ENCODE peak calls at places on chromosomes 2 and 18, in four cellular contexts. E is HL-60, W is K562, C is GM12878. X is an unnamed sample.

GRCh38 chr2:35081001-35081628 is 1274.5 kb upstream of the CRIM1 start:
- DNase-seq in C (no peak), E (no peak), W (no peak), X (no peak)

GRCh38 chr18:57705861-57706590 is 84.4 kb upstream of the NARS1 start:
- DNase-seq in E (no peak), W (no peak), C (no peak), X (no peak)

GRCh38 chr18:9746958-9747357 is 38.9 kb downstream of the RAB31 start:
- DNase-seq in E (no peak), C (no peak), W (no peak), X (no peak)

GRCh38 chr18:13437801-13438506 is 219.4 kb downstream of the LDLRAD4 start:
- DNase-seq in E (no peak), C (no peak), W (no peak), X (no peak)

GRCh38 chr2:42909966-42910365 is 117.6 kb upstream of the HAAO start:
- DNase-seq in C (no peak), E (no peak), W (no peak), X (no peak)

GRCh38 chr2:217289153-217289908 is 429.5 kb upstream of the TNP1 start:
- DNase-seq in W (peak; percentile 2), C (no peak), E (no peak), X (no peak)

GRCh38 chr2:27653397-27653796 is 10.0 kb downstream of the SUPT7L start:
- DNase-seq in E (no peak), W (no peak), C (no peak), X (no peak)

GRCh38 chr2:137865954-137866540 is 98.2 kb upstream of the HNMT start:
- DNase-seq in C (no peak), E (no peak), W (peak; percentile 55), X (no peak)

GRCh38 chr2:71856709-71857525 is 290.7 kb downstream of the CYP26B1 start:
- DNase-seq in E (no peak), C (no peak), W (no peak), X (no peak)

GRCh38 chr2:138209009-138209408 is 244.7 kb downstream of the HNMT start:
- DNase-seq in C (no peak), E (no peak), W (no peak), X (no peak)

GRCh38 chr2:5409925-5410360 is 282.2 kb upstream of the SOX11 start:
- DNase-seq in E (no peak), C (no peak), W (no peak), X (no peak)

GRCh38 chr2:205682239-205683021 is at the start of gene NRP2:
- DNase-seq in E (no peak), W (peak; percentile 15), C (no peak), X (peak; percentile 52)

GRCh38 chr2:200447139-200447855 is 62.6 kb downstream of the KCTD18 start:
- DNase-seq in E (no peak), W (no peak), C (no peak), X (no peak)

GRCh38 chr2:133377021-133377481 is 191.2 kb downstream of the NCKAP5 start:
- DNase-seq in W (no peak), E (no peak), C (no peak), X (no peak)

GRCh38 chr2:20684581-20685063 is 17.7 kb downstream of the GDF7 start:
- DNase-seq in E (no peak), C (no peak), W (no peak), X (no peak)

GRCh38 chr2:1544478-1545069 is 131.3 kb downstream of the TPO start:
- DNase-seq in C (no peak), W (no peak), E (no peak), X (no peak)

GRCh38 chr2:176139621-176140020 is 10.1 kb downstream of the HOXD8 start:
- DNase-seq in C (no peak), W (no peak), E (no peak), X (no peak)

GRCh38 chr2:172865422-172865821 is 129.8 kb downstream of the RAPGEF4 start:
- DNase-seq in E (no peak), W (no peak), C (no peak), X (no peak)

GRCh38 chr2:134206573-134206972 is 47.3 kb upstream of the MGAT5 start:
- DNase-seq in E (no peak), C (no peak), W (no peak), X (no peak)

GRCh38 chr2:6773007-6773693 is 92.6 kb downstream of the CMPK2 start:
- DNase-seq in E (no peak), C (no peak), W (peak; percentile 76), X (peak; percentile 64)

GRCh38 chr2:150046211-150046610 is 441.3 kb downstream of the RND3 start:
- DNase-seq in W (no peak), C (no peak), E (no peak), X (no peak)

GRCh38 chr2:229235136-229235914 is 35.8 kb downstream of the PID1 start:
- DNase-seq in C (no peak), W (no peak), E (no peak), X (no peak)

GRCh38 chr2:217142649-217143266 is 282.9 kb upstream of the TNP1 start:
- DNase-seq in E (no peak), W (peak; percentile 14), C (no peak), X (no peak)

GRCh38 chr2:84741182-84741822 is 139.6 kb downstream of the TRABD2A start:
- DNase-seq in C (no peak), E (no peak), W (peak; percentile 24), X (peak; percentile 9)

GRCh38 chr18:28359177-28359576 is 182.2 kb upstream of the CDH2 start:
- DNase-seq in C (no peak), E (no peak), W (no peak), X (no peak)

GRCh38 chr2:20091305-20091991 is 40.0 kb upstream of the LAPTM4A start:
- DNase-seq in E (no peak), W (peak; percentile 46), C (no peak), X (no peak)

GRCh38 chr2:23430263-23430662 is 45.3 kb downstream of the KLHL29 start:
- DNase-seq in E (no peak), W (no peak), C (no peak), X (no peak)

GRCh38 chr2:3356799-3357198 is 20.8 kb downstream of the EIPR1 start:
- DNase-seq in E (no peak), C (no peak), W (no peak), X (no peak)

GRCh38 chr2:105404736-105405135 is 5.9 kb upstream of the FHL2 start:
- DNase-seq in C (no peak), W (no peak), E (no peak), X (no peak)

GRCh38 chr2:59947917-59948534 is 605.4 kb downstream of the BCL11A start:
- DNase-seq in C (no peak), W (no peak), E (no peak), X (no peak)
- TF ChIP-seq SPI1 in C (no peak), W (no peak), E (no peak), X (no peak)

GRCh38 chr2:85834456-85834855 is 54.3 kb downstream of the ST3GAL5 start:
- DNase-seq in W (no peak), E (no peak), C (no peak), X (no peak)
- TF ChIP-seq SPI1 in W (no peak), E (no peak), C (no peak), X (no peak)

GRCh38 chr2:180520206-180520605 is 460.2 kb upstream of the UBE2E3 start:
- DNase-seq in E (no peak), W (no peak), C (no peak), X (no peak)
- TF ChIP-seq SPI1 in E (no peak), W (no peak), C (no peak), X (no peak)

GRCh38 chr2:188965554-188965953 is 8.6 kb upstream of the COL3A1 start:
- DNase-seq in W (no peak), C (no peak), E (no peak), X (no peak)
- TF ChIP-seq SPI1 in W (no peak), C (no peak), E (no peak), X (no peak)

DNA sequence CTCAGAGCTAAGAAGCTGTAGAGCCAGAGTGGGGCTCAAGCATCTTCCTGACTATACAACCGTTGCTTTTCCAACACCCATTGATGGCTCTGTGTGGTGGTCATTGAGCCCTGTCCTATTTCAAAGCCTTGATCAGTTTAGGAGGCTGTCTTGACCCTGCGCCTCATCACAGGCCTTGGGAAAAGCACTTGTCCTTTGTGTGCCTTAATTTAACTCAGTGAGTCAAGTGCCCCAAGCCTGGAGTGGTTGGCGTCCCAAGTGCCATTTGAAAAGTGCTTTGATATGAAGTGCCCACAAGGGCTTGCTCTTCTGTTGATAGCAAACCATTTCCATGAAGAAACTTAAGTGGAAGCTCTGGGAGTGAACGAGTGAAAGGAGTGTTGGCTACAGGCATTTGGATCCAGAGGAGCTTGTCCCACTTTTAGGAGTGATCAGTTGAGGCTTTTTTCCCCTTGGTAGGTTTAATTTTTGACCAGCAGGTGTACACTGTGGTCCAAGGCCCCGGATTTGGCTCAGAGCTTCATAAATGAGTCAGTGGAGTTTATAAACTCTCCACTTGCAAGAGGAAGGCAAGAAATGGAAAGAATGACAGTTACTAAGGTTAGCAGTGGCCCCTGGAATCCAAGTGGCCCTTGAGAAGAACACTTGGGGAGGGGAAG is 50.3 kb downstream of the ACTR2 start:
- DNase-seq in W (no peak), E (no peak), C (no peak), X (no peak)
- TF ChIP-seq SPI1 in W (no peak), E (no peak), C (no peak), X (no peak)

GRCh38 chr2:119823734-119824334 is 64.1 kb downstream of the PTPN4 start:
- DNase-seq in C (no peak), W (peak; percentile 42), E (no peak), X (peak; percentile 11)
- TF ChIP-seq SPI1 in C (no peak), W (no peak), E (no peak), X (no peak)

GRCh38 chr2:225295102-225295501 is 104.4 kb upstream of the NYAP2 start:
- DNase-seq in W (no peak), E (no peak), C (no peak), X (no peak)

GRCh38 chr2:225290723-225291400 is 108.6 kb upstream of the NYAP2 start:
- DNase-seq in C (no peak), E (no peak), W (no peak), X (no peak)

GRCh38 chr2:225288986-225289385 is 110.5 kb upstream of the NYAP2 start:
- DNase-seq in E (no peak), C (no peak), W (no peak), X (no peak)

GRCh38 chr2:225293638-225294037 is 105.9 kb upstream of the NYAP2 start:
- DNase-seq in C (no peak), E (no peak), W (no peak), X (no peak)
- TF ChIP-seq SPI1 in C (no peak), E (no peak), W (no peak), X (no peak)

GRCh38 chr2:52629531-52629930 is 1138.1 kb upstream of the CHAC2 start:
- DNase-seq in W (no peak), C (no peak), E (no peak), X (no peak)
- TF ChIP-seq SPI1 in W (no peak), C (no peak), E (no peak), X (no peak)

GRCh38 chr18:70640336-70640887 is 351.6 kb downstream of the SOCS6 start:
- DNase-seq in W (no peak), E (no peak), C (no peak), X (no peak)

GRCh38 chr18:70645971-70646370 is 357.1 kb downstream of the SOCS6 start:
- DNase-seq in W (no peak), E (no peak), C (no peak), X (no peak)

GRCh38 chr18:70649683-70650082 is 360.8 kb downstream of the SOCS6 start:
- DNase-seq in E (no peak), C (no peak), W (no peak), X (no peak)

GRCh38 chr18:70641156-70641775 is 352.4 kb downstream of the SOCS6 start:
- DNase-seq in W (no peak), E (no peak), C (no peak), X (no peak)

GRCh38 chr18:70643812-70644211 is 355.0 kb downstream of the SOCS6 start:
- DNase-seq in W (no peak), E (no peak), C (no peak), X (no peak)
- TF ChIP-seq SPI1 in W (no peak), E (no peak), C (no peak), X (no peak)